ENCODE peak calls at places on chromosomes 4 and X, in ten cellular contexts. A is sigmoid colon, T is cardiac muscle cell, Y is lower leg skin, O is MM.1S, Z is WTC11, W is endothelial cell of umbilical vein, S is BJ, H is fibroblast of mammary gland, I is Calu3. R is an unnamed sample.

GRCh38 chrX:102723456-102723855 is 2.9 kb downstream of the GPRASP3 start:
- DNase-seq in Z (no peak), S (no peak), A (no peak), I (no peak), O (no peak), T (no peak), H (no peak), Y (no peak), W (no peak), R (no peak)

GRCh38 chr4:77360451-77360850 is 203.4 kb downstream of the CCNG2 start:
- DNase-seq in Z (no peak), A (no peak), Y (no peak), T (no peak), I (no peak), S (no peak), H (no peak), W (no peak), O (no peak), R (no peak)

GRCh38 chr4:173934933-173935620 is 348.4 kb downstream of the FBXO8 start:
- DNase-seq in O (no peak), A (no peak), Y (no peak), S (no peak), W (no peak), T (peak), I (no peak), Z (no peak), H (no peak), R (no peak)

GRCh38 chr4:151691639-151692442 is 69.0 kb downstream of the GATB start:
- DNase-seq in T (no peak), Y (peak), W (no peak), I (no peak), H (no peak), Z (no peak), S (no peak), O (no peak), A (no peak), R (no peak)

GRCh38 chr4:113657834-113658233 is 103.7 kb downstream of the CAMK2D start:
- DNase-seq in W (peak), Z (no peak), S (no peak), H (peak), I (no peak), T (no peak), O (no peak), Y (no peak), A (no peak), R (no peak)

GRCh38 chr4:113978561-113979156 is 788 bp downstream of the ARSJ start:
- DNase-seq in A (no peak), Y (no peak), T (no peak), W (peak), O (no peak), I (no peak), Z (peak), S (no peak), H (no peak), R (no peak)

GRCh38 chrX:153441296-153441695 is 4.6 kb downstream of the TREX2 start:
- DNase-seq in I (no peak), A (no peak), H (no peak), O (no peak), Y (no peak), Z (no peak), T (peak), W (no peak), S (no peak), R (no peak)

GRCh38 chr4:6092971-6093370 is 74.7 kb upstream of the C4orf50 start:
- DNase-seq in W (no peak), S (no peak), Y (no peak), Z (no peak), T (no peak), H (no peak), I (no peak), O (no peak), A (no peak), R (no peak)

GRCh38 chr4:91611786-91612185 is 692.0 kb upstream of the GRID2 start:
- DNase-seq in Y (no peak), I (no peak), W (no peak), S (no peak), T (no peak), O (no peak), Z (no peak), H (no peak), A (no peak), R (no peak)
- TF ChIP-seq CTCF in Y (no peak), I (no peak), W (no peak), S (no peak), T (no peak), O (no peak), Z (no peak), H (no peak), A (no peak), R (no peak)

GRCh38 chr4:95637047-95637600 is 88.4 kb upstream of the UNC5C start:
- DNase-seq in W (peak), Y (no peak), I (no peak), S (no peak), O (no peak), A (no peak), T (peak), Z (peak), H (peak), R (no peak)
- TF ChIP-seq CTCF in W (peak), Y (no peak), I (no peak), S (no peak), O (peak), A (no peak), T (peak), Z (peak), H (peak), R (no peak)

GRCh38 chr4:185730849-185731608 is 81.0 kb downstream of the SORBS2 start:
- DNase-seq in T (no peak), S (no peak), A (no peak), I (no peak), O (peak), H (peak), W (no peak), Y (no peak), Z (no peak), R (no peak)
- TF ChIP-seq CTCF in T (no peak), S (no peak), A (peak), I (no peak), O (no peak), H (no peak), W (no peak), Y (no peak), Z (no peak), R (no peak)

GRCh38 chr4:42654606-42655005 is 2.3 kb downstream of the ATP8A1 start:
- DNase-seq in S (peak), A (no peak), T (no peak), O (no peak), H (peak), W (peak), I (peak), Z (no peak), Y (no peak), R (peak)
- TF ChIP-seq CTCF in S (no peak), A (no peak), T (no peak), O (no peak), H (peak), W (no peak), I (no peak), Z (no peak), Y (no peak), R (no peak)

GRCh38 chr4:41881931-41882621 is 53.2 kb upstream of the TMEM33 start:
- DNase-seq in O (peak), H (no peak), Y (no peak), S (no peak), T (no peak), Z (peak), W (no peak), I (no peak), A (no peak), R (no peak)

GRCh38 chr4:41880840-41881831 is 54.1 kb upstream of the TMEM33 start:
- DNase-seq in S (no peak), T (no peak), W (no peak), Z (peak), O (no peak), Y (no peak), I (no peak), A (no peak), H (no peak), R (no peak)

GRCh38 chr4:41880022-41880837 is 55.0 kb upstream of the TMEM33 start:
- DNase-seq in Z (peak), T (no peak), I (no peak), A (no peak), S (no peak), W (no peak), O (no peak), H (no peak), Y (no peak), R (no peak)

GRCh38 chr4:41883988-41884737 is 51.1 kb upstream of the TMEM33 start:
- DNase-seq in I (no peak), Y (no peak), T (no peak), O (no peak), S (no peak), A (no peak), W (no peak), H (no peak), Z (no peak), R (no peak)

DNA sequence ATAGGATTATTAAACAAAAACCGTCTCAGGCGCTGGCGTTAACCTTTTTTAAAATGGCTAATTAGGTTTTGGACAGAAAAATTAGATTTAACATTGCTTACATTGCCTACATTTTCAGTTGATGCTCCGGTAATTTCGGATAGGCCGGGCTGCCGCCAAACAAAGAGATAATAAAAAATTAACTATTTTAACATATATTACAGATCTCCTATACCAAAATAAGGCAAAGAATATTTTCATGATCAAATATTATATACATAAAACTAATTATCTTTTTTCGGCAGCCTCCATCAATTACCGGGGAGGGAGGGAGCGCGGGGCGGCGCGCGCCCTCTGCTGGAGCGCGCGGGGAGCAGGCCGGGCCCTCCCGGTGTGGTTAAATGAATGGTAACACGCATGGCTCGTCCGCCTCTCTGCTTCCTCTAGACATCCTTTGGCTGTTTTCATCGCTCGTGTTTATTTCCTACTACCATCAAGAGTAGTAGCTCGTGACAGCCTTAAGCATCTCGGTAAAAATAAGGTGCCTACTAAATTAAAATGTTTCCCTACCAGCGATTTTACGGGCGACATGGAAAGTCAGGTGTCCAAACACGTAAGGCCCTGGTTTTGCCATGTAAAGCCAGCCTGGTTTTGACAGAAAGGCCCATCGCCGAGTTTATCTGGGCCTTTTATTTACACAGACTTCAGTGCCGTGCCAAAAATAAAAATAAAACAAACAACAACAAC is 52.4 kb upstream of the TMEM33 start:
- DNase-seq in T (peak), H (peak), I (peak), S (no peak), A (no peak), Z (peak), O (peak), W (peak), Y (no peak), R (peak)
- TF ChIP-seq CTCF in T (peak), H (no peak), I (peak), S (peak), A (peak), Z (peak), O (peak), W (peak), Y (no peak), R (peak)

R was measured in GM13977.